ENCODE peak calls at places on chromosomes 7 and 10, in six cellular contexts. One of them, this sample, is unnamed.

GRCh38 chr7:101952355-101953247 is 135.2 kb downstream of the CUX1 start:
- DNase-seq in endothelial cell of umbilical vein: peak; percentile 96
- DNase-seq in mesothelial cell of epicardium: no peak
- DNase-seq in NCI-H524 treated with DMSO at 0.1 percent for 48 hours: no peak
- DNase-seq in astrocyte of the spinal cord: peak; percentile 91
- DNase-seq in EL: peak; percentile 76
- DNase-seq in this sample: no peak

GRCh38 chr7:158778476-158778875 is 50.8 kb downstream of the ESYT2 start:
- DNase-seq in endothelial cell of umbilical vein: no peak
- DNase-seq in mesothelial cell of epicardium: no peak
- DNase-seq in astrocyte of the spinal cord: peak; percentile 33
- DNase-seq in NCI-H524 treated with DMSO at 0.1 percent for 48 hours: no peak
- DNase-seq in EL: peak; percentile 44
- DNase-seq in this sample: no peak

GRCh38 chr7:102208826-102209225 is 77.8 kb upstream of the SH2B2 start:
- DNase-seq in endothelial cell of umbilical vein: no peak
- DNase-seq in EL: no peak
- DNase-seq in astrocyte of the spinal cord: no peak
- DNase-seq in NCI-H524 treated with DMSO at 0.1 percent for 48 hours: no peak
- DNase-seq in mesothelial cell of epicardium: no peak
- DNase-seq in this sample: no peak

GRCh38 chr7:22333680-22334141 is 23.2 kb downstream of the RAPGEF5 start:
- DNase-seq in endothelial cell of umbilical vein: no peak
- DNase-seq in NCI-H524 treated with DMSO at 0.1 percent for 48 hours: no peak
- DNase-seq in astrocyte of the spinal cord: no peak
- DNase-seq in EL: no peak
- DNase-seq in mesothelial cell of epicardium: no peak
- DNase-seq in this sample: no peak

GRCh38 chr7:137209151-137209822 is 134.2 kb downstream of the PTN start:
- DNase-seq in astrocyte of the spinal cord: peak; percentile 23
- DNase-seq in endothelial cell of umbilical vein: no peak
- DNase-seq in EL: no peak
- DNase-seq in NCI-H524 treated with DMSO at 0.1 percent for 48 hours: no peak
- DNase-seq in mesothelial cell of epicardium: no peak
- DNase-seq in this sample: no peak

GRCh38 chr7:12244129-12244528 is 33.0 kb downstream of the TMEM106B start:
- DNase-seq in EL: peak; percentile 29
- DNase-seq in astrocyte of the spinal cord: peak; percentile 22
- DNase-seq in endothelial cell of umbilical vein: peak; percentile 36
- DNase-seq in mesothelial cell of epicardium: no peak
- DNase-seq in NCI-H524 treated with DMSO at 0.1 percent for 48 hours: peak; percentile 44
- DNase-seq in this sample: no peak

GRCh38 chr10:102230861-102231356 is 4.8 kb downstream of the ELOVL3 start:
- DNase-seq in astrocyte of the spinal cord: peak; percentile 23
- DNase-seq in NCI-H524 treated with DMSO at 0.1 percent for 48 hours: no peak
- DNase-seq in endothelial cell of umbilical vein: no peak
- DNase-seq in mesothelial cell of epicardium: peak; percentile 55
- DNase-seq in EL: peak; percentile 26
- DNase-seq in this sample: no peak

GRCh38 chr7:158067931-158068482 is 519.6 kb downstream of the PTPRN2 start:
- DNase-seq in astrocyte of the spinal cord: no peak
- DNase-seq in endothelial cell of umbilical vein: no peak
- DNase-seq in NCI-H524 treated with DMSO at 0.1 percent for 48 hours: no peak
- DNase-seq in EL: no peak
- DNase-seq in mesothelial cell of epicardium: no peak
- DNase-seq in this sample: no peak

GRCh38 chr10:30765611-30766010 is 136.1 kb upstream of the LYZL2 start:
- DNase-seq in endothelial cell of umbilical vein: no peak
- DNase-seq in astrocyte of the spinal cord: no peak
- DNase-seq in mesothelial cell of epicardium: no peak
- DNase-seq in EL: no peak
- DNase-seq in NCI-H524 treated with DMSO at 0.1 percent for 48 hours: no peak
- DNase-seq in this sample: no peak

GRCh38 chr10:60349426-60349825 is 40.2 kb downstream of the ANK3 start:
- DNase-seq in mesothelial cell of epicardium: no peak
- DNase-seq in astrocyte of the spinal cord: no peak
- DNase-seq in endothelial cell of umbilical vein: no peak
- DNase-seq in NCI-H524 treated with DMSO at 0.1 percent for 48 hours: no peak
- DNase-seq in EL: peak; percentile 25
- DNase-seq in this sample: no peak

GRCh38 chr7:32803742-32804141 is 87.8 kb downstream of the KBTBD2 start:
- DNase-seq in NCI-H524 treated with DMSO at 0.1 percent for 48 hours: no peak
- DNase-seq in mesothelial cell of epicardium: no peak
- DNase-seq in endothelial cell of umbilical vein: no peak
- DNase-seq in astrocyte of the spinal cord: no peak
- DNase-seq in EL: no peak
- DNase-seq in this sample: no peak

GRCh38 chr10:70404906-70405824 is 1.2 kb downstream of the EIF4EBP2 start:
- DNase-seq in EL: peak; percentile 95
- DNase-seq in mesothelial cell of epicardium: peak; percentile 57
- DNase-seq in astrocyte of the spinal cord: peak; percentile 90
- DNase-seq in NCI-H524 treated with DMSO at 0.1 percent for 48 hours: no peak
- DNase-seq in endothelial cell of umbilical vein: peak; percentile 62
- DNase-seq in this sample: no peak

GRCh38 chr10:73875139-73875475 is 752 bp upstream of the CAMK2G start:
- DNase-seq in EL: no peak
- DNase-seq in endothelial cell of umbilical vein: no peak
- DNase-seq in NCI-H524 treated with DMSO at 0.1 percent for 48 hours: no peak
- DNase-seq in mesothelial cell of epicardium: no peak
- DNase-seq in astrocyte of the spinal cord: no peak
- DNase-seq in this sample: peak; percentile 25

GRCh38 chr10:26624017-26624416 is 73.5 kb upstream of the PDSS1 start:
- DNase-seq in NCI-H524 treated with DMSO at 0.1 percent for 48 hours: no peak
- DNase-seq in EL: no peak
- DNase-seq in endothelial cell of umbilical vein: no peak
- DNase-seq in mesothelial cell of epicardium: no peak
- DNase-seq in astrocyte of the spinal cord: no peak
- DNase-seq in this sample: no peak

GRCh38 chr7:73699370-73700069 is 16.1 kb downstream of the BUD23 start:
- DNase-seq in endothelial cell of umbilical vein: no peak
- DNase-seq in NCI-H524 treated with DMSO at 0.1 percent for 48 hours: no peak
- DNase-seq in mesothelial cell of epicardium: no peak
- DNase-seq in astrocyte of the spinal cord: no peak
- DNase-seq in EL: no peak
- DNase-seq in this sample: no peak